ENCODE peak calls at places on chromosomes 6 and 20, in nine cellular contexts. E is activated CD4-positive, alpha-beta T cell treated with anti-CD3 and anti-CD28 coated beads for 4 hours; A is NCI-H1092 treated with DMSO at 0.1 percent for 48 hours; I is fibroblast of mammary gland; D is stomach; B is dorsolateral prefrontal cortex; O is G401; Q is activated T-helper 2 cell treated with anti-CD3 and anti-CD28 coated beads, Interferon-gamma antibody, Interleukin-2, Interleukin-4, amounts not matched to agents 10 μg/mL and 5 μg/mL and 100 μg/mL, durations not matched to agents 14 hours and 24 hours and 36 hours; K is stimulated activated CD8-positive, alpha-beta memory T cell treated with anti-CD3 and anti-CD28 coated beads, Interleukin-15, amount 100 ng/mL, for 24 hours. V is an unnamed sample.

GRCh38 chr6:67350729-67351128 is 1284.4 kb upstream of the ADGRB3 start:
- DNase-seq in E (no peak), A (no peak), I (no peak), D (no peak), B (no peak), O (no peak), Q (no peak), K (no peak), V (no peak)

GRCh38 chr6:170140129-170140528 is 150.7 kb downstream of the DLL1 start:
- DNase-seq in E (no peak), A (no peak), I (no peak), D (no peak), B (peak), O (no peak), Q (no peak), K (no peak), V (no peak)

GRCh38 chr6:35457907-35458306 is 5.8 kb downstream of the FANCE start:
- DNase-seq in E (no peak), A (no peak), I (no peak), D (no peak), B (no peak), O (no peak), Q (no peak), K (no peak), V (no peak)

GRCh38 chr6:76052314-76052713 is 20.1 kb downstream of the IMPG1 start:
- DNase-seq in E (no peak), A (no peak), I (no peak), D (no peak), B (no peak), O (no peak), Q (no peak), K (no peak), V (no peak)

GRCh38 chr20:40511478-40511877 is 177.6 kb downstream of the MAFB start:
- DNase-seq in E (no peak), A (no peak), I (peak), D (no peak), B (no peak), O (no peak), Q (no peak), K (no peak), V (no peak)

GRCh38 chr20:10225439-10226080 is 6.9 kb downstream of the SNAP25 start:
- DNase-seq in E (no peak), A (peak), I (peak), D (no peak), B (no peak), O (peak), Q (no peak), K (no peak), V (no peak)

GRCh38 chr6:113576310-113576709 is 280.8 kb upstream of the MARCKS start:
- DNase-seq in E (no peak), A (no peak), I (no peak), D (no peak), B (no peak), O (no peak), Q (no peak), K (no peak), V (no peak)

GRCh38 chr6:70884074-70884983 is 72.5 kb downstream of the B3GAT2 start:
- DNase-seq in E (peak), A (peak), I (peak), D (peak), B (peak), O (peak), Q (peak), K (peak), V (peak)

GRCh38 chr20:15236812-15237211 is 899.4 kb upstream of the FLRT3 start:
- DNase-seq in E (no peak), A (no peak), I (peak), D (peak), B (no peak), O (no peak), Q (no peak), K (no peak), V (no peak)

GRCh38 chr6:22667855-22668254 is 98.5 kb downstream of the HDGFL1 start:
- DNase-seq in E (no peak), A (no peak), I (peak), D (no peak), B (no peak), O (no peak), Q (no peak), K (no peak), V (no peak)

GRCh38 chr20:53957421-53958172 is 112.8 kb downstream of the BCAS1 start:
- DNase-seq in E (no peak), A (no peak), I (peak), D (no peak), B (no peak), O (no peak), Q (no peak), K (no peak), V (no peak)

GRCh38 chr6:130903007-130903406 is 75.8 kb downstream of the SMLR1 start:
- DNase-seq in E (no peak), A (no peak), I (no peak), D (no peak), B (no peak), O (no peak), Q (no peak), K (no peak), V (no peak)

GRCh38 chr20:38581013-38581412 is at the start of gene ADIG:
- DNase-seq in E (no peak), A (no peak), I (no peak), D (no peak), B (peak), O (peak), Q (no peak), K (no peak), V (peak)

GRCh38 chr6:147390909-147391536 is 117.5 kb upstream of the SAMD5 start:
- DNase-seq in E (no peak), A (peak), I (peak), D (no peak), B (no peak), O (peak), Q (no peak), K (no peak), V (no peak)

GRCh38 chr6:113818528-113818927 is 38.6 kb upstream of the MARCKS start:
- DNase-seq in E (no peak), A (no peak), I (no peak), D (no peak), B (no peak), O (no peak), Q (no peak), K (no peak), V (no peak)

GRCh38 chr20:24622856-24623255 is 153.4 kb downstream of the SYNDIG1 start:
- DNase-seq in E (no peak), A (no peak), I (no peak), D (no peak), B (no peak), O (no peak), Q (no peak), K (no peak), V (no peak)

GRCh38 chr6:157840776-157841175 is 17.7 kb downstream of the SNX9 start:
- DNase-seq in E (no peak), A (no peak), I (peak), D (no peak), B (no peak), O (no peak), Q (no peak), K (no peak), V (no peak)

GRCh38 chr20:32088759-32089158 is 20.8 kb upstream of the TM9SF4 start:
- DNase-seq in E (no peak), A (no peak), I (no peak), D (no peak), B (no peak), O (no peak), Q (no peak), K (no peak), V (no peak)

GRCh38 chr6:72619883-72620696 is 1.8 kb upstream of the KCNQ5 start:
- DNase-seq in E (peak), A (no peak), I (no peak), D (peak), B (peak), O (no peak), Q (peak), K (peak), V (peak)

GRCh38 chr20:4375881-4376280 is 345.8 kb upstream of the PRND start:
- DNase-seq in E (no peak), A (no peak), I (peak), D (no peak), B (peak), O (no peak), Q (no peak), K (no peak), V (no peak)

GRCh38 chr6:39791850-39792500 is at the start of gene DAAM2:
- DNase-seq in E (no peak), A (peak), I (peak), D (peak), B (no peak), O (no peak), Q (no peak), K (no peak), V (peak)

GRCh38 chr6:107115695-107116327 is 496 bp upstream of the BEND3 start:
- DNase-seq in E (peak), A (peak), I (no peak), D (peak), B (peak), O (peak), Q (peak), K (no peak), V (no peak)

GRCh38 chr6:37806213-37806612 is 13.3 kb upstream of the ZFAND3 start:
- DNase-seq in E (no peak), A (no peak), I (no peak), D (no peak), B (no peak), O (no peak), Q (no peak), K (no peak), V (no peak)

GRCh38 chr6:162108041-162108440 is 619.5 kb downstream of the PRKN start:
- DNase-seq in E (no peak), A (no peak), I (no peak), D (no peak), B (no peak), O (no peak), Q (no peak), K (no peak), V (no peak)

GRCh38 chr6:96834070-96834469 is 3.2 kb downstream of the GPR63 start:
- DNase-seq in E (no peak), A (no peak), I (no peak), D (no peak), B (no peak), O (no peak), Q (no peak), K (no peak), V (no peak)

GRCh38 chr6:16683524-16684194 is 77.6 kb downstream of the ATXN1 start:
- DNase-seq in E (no peak), A (no peak), I (peak), D (no peak), B (no peak), O (no peak), Q (no peak), K (no peak), V (no peak)

GRCh38 chr20:3764659-3765058 is 2.9 kb downstream of the ADISSP start:
- DNase-seq in E (no peak), A (no peak), I (no peak), D (no peak), B (no peak), O (no peak), Q (no peak), K (no peak), V (peak)

GRCh38 chr6:47168176-47168575 is 126.0 kb upstream of the ADGRF1 start:
- DNase-seq in E (no peak), A (no peak), I (peak), D (peak), B (peak), O (no peak), Q (no peak), K (no peak), V (peak)

GRCh38 chr6:42025066-42025789 is 25.1 kb upstream of the TAF8 start:
- DNase-seq in E (no peak), A (no peak), I (no peak), D (no peak), B (no peak), O (no peak), Q (no peak), K (no peak), V (no peak)

GRCh38 chr20:50120935-50121693 is 8.2 kb upstream of the UBE2V1 start:
- DNase-seq in E (peak), A (peak), I (peak), D (peak), B (peak), O (peak), Q (peak), K (no peak), V (no peak)

GRCh38 chr6:156416392-156416791 is 360.8 kb upstream of the ARID1B start:
- DNase-seq in E (no peak), A (no peak), I (no peak), D (no peak), B (no peak), O (no peak), Q (no peak), K (no peak), V (no peak)

GRCh38 chr6:91904586-91904985 is 1317.7 kb upstream of the MAP3K7 start:
- DNase-seq in E (no peak), A (no peak), I (no peak), D (no peak), B (no peak), O (no peak), Q (no peak), K (no peak), V (no peak)

GRCh38 chr6:113551168-113551567 is 306.0 kb upstream of the MARCKS start:
- DNase-seq in E (no peak), A (no peak), I (no peak), D (no peak), B (no peak), O (no peak), Q (no peak), K (no peak), V (no peak)

V was measured in Right ventricle myocardium inferior.